ENCODE peak calls at places on chromosomes 1 and 21, in four cellular contexts. F, M, I and J are unnamed samples.

GRCh38 chr1:28122183-28122582 is 33.8 kb upstream of the EYA3 start:
- DNase-seq in M (no peak), F (no peak), I (no peak), J (no peak)

GRCh38 chr1:114263343-114263742 is 109.7 kb upstream of the SYT6 start:
- DNase-seq in M (no peak), I (no peak), F (peak), J (no peak)

GRCh38 chr21:25607812-25608737 is 794 bp upstream of the MRPL39 start:
- DNase-seq in F (peak), M (peak), I (peak), J (peak)

GRCh38 chr1:244779410-244779809 is 56.0 kb upstream of the COX20 start:
- DNase-seq in F (no peak), I (no peak), M (no peak), J (no peak)

GRCh38 chr1:53408013-53408754 is 51.0 kb upstream of the DMRTB1 start:
- DNase-seq in F (no peak), M (no peak), I (no peak), J (no peak)

GRCh38 chr1:179929955-179930798 is 24.4 kb upstream of the CEP350 start:
- DNase-seq in M (no peak), F (no peak), I (no peak), J (peak)

GRCh38 chr1:151012684-151013471 is 4.6 kb downstream of the PRUNE1 start:
- DNase-seq in I (no peak), M (no peak), F (no peak), J (peak)

GRCh38 chr1:74193908-74194307 is 4.1 kb downstream of the LRRIQ3 start:
- DNase-seq in M (no peak), F (no peak), I (no peak), J (peak)

GRCh38 chr1:53754484-53755312 is 15.7 kb upstream of the GLIS1 start:
- DNase-seq in I (no peak), F (no peak), M (peak), J (peak)

GRCh38 chr1:170369000-170369399 is 163.0 kb upstream of the GORAB start:
- DNase-seq in I (no peak), F (no peak), M (no peak), J (no peak)

GRCh38 chr1:248818505-248819374 is 7.0 kb downstream of the SH3BP5L start:
- DNase-seq in F (no peak), I (no peak), M (peak), J (no peak)

GRCh38 chr21:34781508-34781907 is 112.7 kb downstream of the CLIC6 start:
- DNase-seq in I (no peak), F (no peak), M (no peak), J (no peak)

GRCh38 chr1:42442641-42443040 is 13.2 kb downstream of the ZMYND12 start:
- DNase-seq in F (no peak), I (no peak), M (no peak), J (no peak)

GRCh38 chr1:199550384-199551067 is 477.0 kb upstream of the NR5A2 start:
- DNase-seq in F (no peak), I (no peak), M (no peak), J (no peak)

GRCh38 chr21:26840912-26841311 is 4.3 kb downstream of the ADAMTS1 start:
- DNase-seq in F (no peak), I (no peak), M (no peak), J (no peak)

GRCh38 chr1:90189889-90190288 is 195.0 kb downstream of the ZNF326 start:
- DNase-seq in F (no peak), M (no peak), I (no peak), J (no peak)

GRCh38 chr1:5388622-5389021 is 603.6 kb downstream of the NPHP4 start:
- DNase-seq in I (no peak), M (no peak), F (no peak), J (no peak)

GRCh38 chr1:209667701-209668100 is 7.5 kb upstream of the G0S2 start:
- DNase-seq in F (no peak), I (no peak), M (no peak), J (no peak)

GRCh38 chr1:202018476-202019234 is 8.3 kb downstream of the ELF3 start:
- DNase-seq in I (no peak), F (no peak), M (peak), J (peak)

GRCh38 chr1:202017385-202018225 is 7.2 kb downstream of the ELF3 start:
- DNase-seq in M (no peak), I (no peak), F (no peak), J (no peak)

GRCh38 chr1:202018226-202018475 is 7.8 kb downstream of the ELF3 start:
- DNase-seq in I (no peak), M (no peak), F (no peak), J (no peak)

DNA sequence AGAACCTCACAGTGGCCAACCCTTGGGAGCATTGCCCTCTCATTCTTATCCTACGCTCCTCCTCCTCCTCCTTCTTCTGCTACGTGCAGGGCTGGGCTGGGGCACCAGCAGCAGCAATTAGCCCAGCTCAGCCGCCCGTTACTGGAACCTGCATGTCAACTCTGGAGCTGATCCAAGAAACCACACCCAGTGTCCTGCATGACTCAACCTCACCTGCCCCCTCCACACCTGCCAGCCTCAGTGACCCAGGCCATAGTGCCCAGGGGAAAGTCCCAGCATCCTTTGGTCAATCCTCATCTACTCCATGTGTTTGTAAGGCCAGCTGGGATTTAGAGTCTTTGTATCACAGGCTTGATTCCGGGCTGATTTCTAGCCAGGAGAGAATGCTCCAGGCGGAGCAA is 12.6 kb downstream of the ELF3 start:
- DNase-seq in I (no peak), F (no peak), M (no peak), J (no peak)
- TF ChIP-seq HDAC6 in I (no peak), F (no peak), M (no peak), J (no peak)

DNA sequence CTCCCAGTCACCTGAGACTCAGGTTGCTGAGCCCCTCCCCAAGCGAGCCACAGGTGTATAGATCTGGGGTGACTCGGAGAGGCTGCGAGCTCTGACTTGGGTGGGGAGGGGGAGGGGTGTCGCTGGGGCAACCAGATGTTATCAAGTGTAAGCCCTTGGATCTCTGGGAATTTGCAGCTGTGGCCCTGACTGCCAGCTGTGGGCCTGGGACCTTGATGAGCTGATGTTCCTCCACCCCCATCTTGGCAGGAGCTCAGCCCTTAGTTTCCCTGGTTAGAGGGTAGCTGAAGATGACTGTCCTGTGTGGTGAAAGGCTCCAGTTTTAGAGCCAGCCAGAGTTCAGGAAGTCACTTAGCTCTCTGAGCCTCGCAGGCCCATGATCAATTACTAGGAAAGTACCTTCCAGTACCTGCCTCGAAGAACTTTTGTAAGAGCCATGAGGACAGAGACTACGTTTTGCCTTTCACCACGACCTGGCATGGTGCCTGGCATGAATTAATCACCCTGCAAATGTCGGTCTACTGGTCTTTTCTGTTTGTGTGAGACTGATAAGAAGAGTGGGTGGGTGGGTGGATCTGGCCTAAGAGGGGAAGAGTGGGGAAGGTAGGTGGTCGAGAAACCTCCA is 55.8 kb downstream of the YARS1 start:
- DNase-seq in F (peak), M (peak), I (no peak), J (no peak)
- TF ChIP-seq HDAC6 in F (no peak), M (no peak), I (no peak), J (no peak)

GRCh38 chr1:203214889-203215288 is 14.6 kb downstream of the CHIT1 start:
- DNase-seq in F (no peak), I (no peak), M (no peak), J (no peak)
- TF ChIP-seq HDAC6 in F (no peak), I (no peak), M (no peak), J (no peak)

GRCh38 chr1:11800391-11800755 is 5.4 kb downstream of the MTHFR start:
- DNase-seq in F (no peak), M (no peak), I (no peak), J (no peak)

GRCh38 chr1:11802973-11803885 is 2.5 kb downstream of the MTHFR start:
- DNase-seq in F (peak), I (peak), M (peak), J (peak)

GRCh38 chr1:11800756-11801433 is 4.9 kb downstream of the MTHFR start:
- DNase-seq in I (no peak), M (no peak), F (no peak), J (no peak)

GRCh38 chr1:11804666-11805453 is 904 bp downstream of the MTHFR start:
- DNase-seq in I (no peak), M (peak), F (no peak), J (no peak)

DNA sequence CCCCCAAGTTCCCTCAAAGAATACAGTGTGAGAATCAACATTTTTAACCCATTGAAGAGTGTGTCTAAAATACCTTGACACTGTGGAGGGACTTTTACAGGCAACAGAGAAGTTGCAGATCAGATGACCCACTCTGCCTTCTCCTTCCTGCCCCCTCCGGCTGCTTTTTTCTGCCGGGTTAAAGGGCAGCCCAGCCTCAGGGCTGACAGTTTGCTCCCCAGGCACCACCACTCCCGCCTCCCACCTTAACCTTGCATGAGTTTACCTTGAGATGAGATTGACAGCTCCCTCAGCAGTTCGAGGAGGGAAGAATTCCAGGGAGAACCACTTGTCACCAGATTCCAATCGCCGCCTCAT is 3.2 kb downstream of the MTHFR start:
- DNase-seq in I (no peak), M (peak), F (no peak), J (no peak)
- TF ChIP-seq HDAC6 in I (no peak), M (no peak), F (no peak), J (no peak)